ENCODE peak calls at places on chromosomes 16 and 17, in four cellular contexts. N is PC-9; Q is activated CD4-positive, alpha-beta T cell treated with anti-CD3 and anti-CD28 coated beads for 24 hours; L is stomach. I is an unnamed sample.

GRCh38 chr16:11302977-11303376 is 21.8 kb upstream of the PRM1 start:
- DNase-seq in N (no peak), Q (no peak), L (peak), I (no peak)

GRCh38 chr17:75763613-75764416 is 1.2 kb downstream of the GALK1 start:
- DNase-seq in N (no peak), Q (no peak), L (no peak), I (no peak)

GRCh38 chr17:27078296-27078695 is 215.6 kb upstream of the WSB1 start:
- DNase-seq in N (no peak), Q (no peak), L (no peak), I (no peak)

GRCh38 chr17:7632492-7632894 is 2.6 kb downstream of the SHBG start:
- DNase-seq in N (peak), Q (no peak), L (peak), I (no peak)

GRCh38 chr17:55561316-55561972 is 50.2 kb upstream of the SMIM36 start:
- DNase-seq in N (no peak), Q (no peak), L (no peak), I (no peak)

GRCh38 chr17:17305282-17305801 is 2.2 kb downstream of the NT5M start:
- DNase-seq in N (no peak), Q (no peak), L (no peak), I (no peak)

GRCh38 chr16:14572535-14572934 is 57.5 kb downstream of the PARN start:
- DNase-seq in N (no peak), Q (no peak), L (no peak), I (no peak)

GRCh38 chr16:85480727-85481101 is 132.4 kb upstream of the GSE1 start:
- DNase-seq in N (no peak), Q (no peak), L (no peak), I (no peak)

GRCh38 chr17:1937461-1937860 is 87.7 kb downstream of the RTN4RL1 start:
- DNase-seq in N (no peak), Q (no peak), L (no peak), I (no peak)

GRCh38 chr16:24540575-24541240 is 1.3 kb downstream of the RBBP6 start:
- DNase-seq in N (no peak), Q (no peak), L (no peak), I (no peak)

GRCh38 chr17:17343160-17343735 is 40.1 kb downstream of the NT5M start:
- DNase-seq in N (no peak), Q (no peak), L (peak), I (no peak)

GRCh38 chr16:1164975-1165374 is 12.1 kb downstream of the CACNA1H start:
- DNase-seq in N (no peak), Q (no peak), L (no peak), I (no peak)

GRCh38 chr16:68354816-68355215 is 44.0 kb downstream of the PRMT7 start:
- DNase-seq in N (no peak), Q (no peak), L (no peak), I (no peak)

GRCh38 chr17:5841862-5842261 is 228.3 kb upstream of the WSCD1 start:
- DNase-seq in N (no peak), Q (no peak), L (no peak), I (no peak)

GRCh38 chr16:84067640-84068039 is 25.0 kb upstream of the SLC38A8 start:
- DNase-seq in N (no peak), Q (no peak), L (no peak), I (no peak)

GRCh38 chr16:17367932-17368331 is 102.8 kb downstream of the XYLT1 start:
- DNase-seq in N (no peak), Q (no peak), L (no peak), I (no peak)

GRCh38 chr16:6797223-6797622 is 535.4 kb upstream of the RBFOX1 start:
- DNase-seq in N (no peak), Q (no peak), L (no peak), I (no peak)

GRCh38 chr16:425740-426114 is 278 bp downstream of the RAB11FIP3 start:
- DNase-seq in N (no peak), Q (no peak), L (no peak), I (no peak)

GRCh38 chr17:21293846-21294240 is 9.3 kb downstream of the MAP2K3 start:
- DNase-seq in N (no peak), Q (no peak), L (no peak), I (no peak)

GRCh38 chr17:39209317-39210092 is 9.4 kb downstream of the RPL19 start:
- DNase-seq in N (no peak), Q (peak), L (peak), I (no peak)

GRCh38 chr16:87586201-87586782 is 16.0 kb upstream of the JPH3 start:
- DNase-seq in N (no peak), Q (no peak), L (no peak), I (no peak)

GRCh38 chr17:70987867-70988340 is 818.6 kb downstream of the KCNJ2 start:
- DNase-seq in N (no peak), Q (no peak), L (no peak), I (no peak)

GRCh38 chr17:3977387-3977786 is 13.2 kb upstream of the ATP2A3 start:
- DNase-seq in N (no peak), Q (no peak), L (no peak), I (no peak)

GRCh38 chr16:49019081-49019633 is 262.5 kb downstream of the CBLN1 start:
- DNase-seq in N (no peak), Q (no peak), L (no peak), I (no peak)

GRCh38 chr17:82098939-82099765 is 1.1 kb upstream of the FASN start:
- DNase-seq in N (no peak), Q (no peak), L (no peak), I (no peak)

GRCh38 chr16:67286441-67287235 is 7.3 kb downstream of the PLEKHG4 start:
- DNase-seq in N (no peak), Q (no peak), L (no peak), I (no peak)

GRCh38 chr16:83835972-83836566 is 28.3 kb downstream of the HSBP1 start:
- DNase-seq in N (no peak), Q (no peak), L (no peak), I (no peak)

GRCh38 chr17:56499799-56500388 is 93.6 kb upstream of the NOG start:
- DNase-seq in N (peak), Q (peak), L (no peak), I (no peak)

GRCh38 chr17:61410100-61410551 is 10.5 kb downstream of the TBX2 start:
- DNase-seq in N (no peak), Q (no peak), L (no peak), I (no peak)

GRCh38 chr16:73053379-73054130 is 5.6 kb upstream of the ZFHX3 start:
- DNase-seq in N (peak), Q (no peak), L (no peak), I (no peak)

GRCh38 chr17:35291802-35292201 is 48.9 kb downstream of the SLFN5 start:
- DNase-seq in N (no peak), Q (no peak), L (no peak), I (no peak)

GRCh38 chr16:88297178-88297720 is 85.5 kb upstream of the ZNF469 start:
- DNase-seq in N (no peak), Q (no peak), L (no peak), I (no peak)

I was measured in esophagus squamous epithelium.